ENCODE peak calls at places on chromosomes 5 and 9, in ten cellular contexts. Q, Z, J, M, C, B, H, I, V and T are unnamed samples.

GRCh38 chr5:92019376-92019990 is 636.4 kb upstream of the ARRDC3 start:
- DNase-seq in Q (no peak), Z (no peak), J (no peak), M (no peak), C (no peak), B (no peak), H (no peak), I (no peak), V (no peak), T (no peak)

GRCh38 chr5:140833993-140834392 is at the start of gene PCDHA7:
- DNase-seq in Q (no peak), Z (no peak), J (no peak), M (no peak), C (peak), B (no peak), H (no peak), I (no peak), V (no peak), T (no peak)

GRCh38 chr5:56684159-56684558 is 131.2 kb upstream of the MAP3K1 start:
- DNase-seq in Q (no peak), Z (no peak), J (no peak), M (no peak), C (no peak), B (no peak), H (no peak), I (no peak), V (no peak), T (no peak)

GRCh38 chr5:65355301-65355700 is 126.4 kb downstream of the ADAMTS6 start:
- DNase-seq in Q (no peak), Z (no peak), J (no peak), M (no peak), C (no peak), B (no peak), H (no peak), I (no peak), V (no peak), T (no peak)

GRCh38 chr9:123445981-123446610 is 90.1 kb downstream of the CRB2 start:
- DNase-seq in Q (no peak), Z (no peak), J (no peak), M (no peak), C (peak), B (no peak), H (no peak), I (no peak), V (no peak), T (no peak)

GRCh38 chr5:122420126-122420525 is 108.1 kb downstream of the SNCAIP start:
- DNase-seq in Q (no peak), Z (no peak), J (no peak), M (no peak), C (no peak), B (no peak), H (no peak), I (no peak), V (no peak), T (no peak)

GRCh38 chr5:88203977-88204735 is 64.5 kb downstream of the TMEM161B start:
- DNase-seq in Q (no peak), Z (peak), J (peak), M (no peak), C (no peak), B (peak), H (no peak), I (no peak), V (peak), T (no peak)

GRCh38 chr9:75265525-75265972 is 177.2 kb downstream of the OSTF1 start:
- DNase-seq in Q (no peak), Z (peak), J (peak), M (peak), C (peak), B (peak), H (peak), I (no peak), V (peak), T (no peak)

GRCh38 chr5:180027449-180028089 is 44.0 kb downstream of the RNF130 start:
- DNase-seq in Q (no peak), Z (no peak), J (no peak), M (no peak), C (no peak), B (no peak), H (no peak), I (no peak), V (no peak), T (no peak)

GRCh38 chr5:35229076-35230042 is 928 bp downstream of the PRLR start:
- DNase-seq in Q (no peak), Z (no peak), J (no peak), M (peak), C (no peak), B (no peak), H (peak), I (peak), V (no peak), T (no peak)

GRCh38 chr9:98742325-98743280 is 33.9 kb upstream of the GABBR2 start:
- DNase-seq in Q (no peak), Z (no peak), J (no peak), M (no peak), C (no peak), B (no peak), H (no peak), I (no peak), V (no peak), T (no peak)

GRCh38 chr5:116573617-116574431 is 799 bp downstream of the SEMA6A start:
- DNase-seq in Q (no peak), Z (no peak), J (no peak), M (no peak), C (no peak), B (no peak), H (no peak), I (no peak), V (no peak), T (no peak)

GRCh38 chr9:137280478-137281344 is 3.2 kb downstream of the TOR4A start:
- DNase-seq in Q (no peak), Z (no peak), J (no peak), M (no peak), C (peak), B (no peak), H (peak), I (no peak), V (no peak), T (no peak)

GRCh38 chr9:72772641-72773040 is 180.2 kb downstream of the ALDH1A1 start:
- DNase-seq in Q (no peak), Z (no peak), J (no peak), M (no peak), C (no peak), B (no peak), H (no peak), I (no peak), V (no peak), T (no peak)

GRCh38 chr5:154779105-154779504 is 23.9 kb downstream of the LARP1 start:
- DNase-seq in Q (no peak), Z (no peak), J (no peak), M (no peak), C (peak), B (no peak), H (no peak), I (no peak), V (no peak), T (no peak)